ENCODE peak calls at places on chromosome 6, in four cellular contexts. One of them, this sample, is unnamed.

GRCh38 chr6:142605922-142606321 is 304.1 kb downstream of the ADGRG6 start:
- DNase-seq in IMR-90: peak; percentile 58
- DNase-seq in endothelial cell of umbilical vein: peak; percentile 10
- DNase-seq in GM12878: no peak
- DNase-seq in this sample: no peak

GRCh38 chr6:76681781-76682180 is 609.3 kb upstream of the IMPG1 start:
- DNase-seq in IMR-90: no peak
- DNase-seq in endothelial cell of umbilical vein: peak; percentile 82
- DNase-seq in GM12878: no peak
- DNase-seq in this sample: no peak

GRCh38 chr6:150269857-150270223 is 99.0 kb upstream of the IYD start:
- DNase-seq in IMR-90: peak; percentile 36
- DNase-seq in endothelial cell of umbilical vein: no peak
- DNase-seq in GM12878: no peak
- DNase-seq in this sample: peak; percentile 88

GRCh38 chr6:72746276-72746675 is 124.4 kb downstream of the KCNQ5 start:
- DNase-seq in IMR-90: peak; percentile 45
- DNase-seq in endothelial cell of umbilical vein: no peak
- DNase-seq in GM12878: no peak
- DNase-seq in this sample: no peak

GRCh38 chr6:72622094-72622540 is 253 bp downstream of the KCNQ5 start:
- DNase-seq in IMR-90: peak; percentile 24
- DNase-seq in endothelial cell of umbilical vein: no peak
- DNase-seq in GM12878: no peak
- DNase-seq in this sample: peak; percentile 50

GRCh38 chr6:117512056-117512828 is 29.8 kb downstream of the DCBLD1 start:
- DNase-seq in IMR-90: no peak
- DNase-seq in endothelial cell of umbilical vein: no peak
- DNase-seq in GM12878: no peak
- DNase-seq in this sample: no peak

GRCh38 chr6:148169701-148170100 is 172.9 kb upstream of the SASH1 start:
- DNase-seq in IMR-90: no peak
- DNase-seq in endothelial cell of umbilical vein: no peak
- DNase-seq in GM12878: no peak
- DNase-seq in this sample: no peak

GRCh38 chr6:40455686-40456389 is 131.3 kb downstream of the LRFN2 start:
- DNase-seq in IMR-90: no peak
- DNase-seq in endothelial cell of umbilical vein: no peak
- DNase-seq in GM12878: no peak
- DNase-seq in this sample: no peak

GRCh38 chr6:108557494-108558371 is 3.0 kb upstream of the FOXO3 start:
- DNase-seq in IMR-90: peak; percentile 62
- DNase-seq in endothelial cell of umbilical vein: peak; percentile 51
- DNase-seq in GM12878: no peak
- DNase-seq in this sample: peak; percentile 83

GRCh38 chr6:112153926-112154621 is 66.7 kb downstream of the FAM229B start:
- DNase-seq in IMR-90: peak; percentile 85
- DNase-seq in endothelial cell of umbilical vein: peak; percentile 26
- DNase-seq in GM12878: no peak
- DNase-seq in this sample: no peak

GRCh38 chr6:129235167-129236072 is 352.5 kb downstream of the LAMA2 start:
- DNase-seq in IMR-90: no peak
- DNase-seq in endothelial cell of umbilical vein: no peak
- DNase-seq in GM12878: no peak
- DNase-seq in this sample: no peak

GRCh38 chr6:98827295-98828159 is 6.8 kb upstream of the POU3F2 start:
- DNase-seq in IMR-90: no peak
- DNase-seq in endothelial cell of umbilical vein: no peak
- DNase-seq in GM12878: no peak
- DNase-seq in this sample: no peak

DNA sequence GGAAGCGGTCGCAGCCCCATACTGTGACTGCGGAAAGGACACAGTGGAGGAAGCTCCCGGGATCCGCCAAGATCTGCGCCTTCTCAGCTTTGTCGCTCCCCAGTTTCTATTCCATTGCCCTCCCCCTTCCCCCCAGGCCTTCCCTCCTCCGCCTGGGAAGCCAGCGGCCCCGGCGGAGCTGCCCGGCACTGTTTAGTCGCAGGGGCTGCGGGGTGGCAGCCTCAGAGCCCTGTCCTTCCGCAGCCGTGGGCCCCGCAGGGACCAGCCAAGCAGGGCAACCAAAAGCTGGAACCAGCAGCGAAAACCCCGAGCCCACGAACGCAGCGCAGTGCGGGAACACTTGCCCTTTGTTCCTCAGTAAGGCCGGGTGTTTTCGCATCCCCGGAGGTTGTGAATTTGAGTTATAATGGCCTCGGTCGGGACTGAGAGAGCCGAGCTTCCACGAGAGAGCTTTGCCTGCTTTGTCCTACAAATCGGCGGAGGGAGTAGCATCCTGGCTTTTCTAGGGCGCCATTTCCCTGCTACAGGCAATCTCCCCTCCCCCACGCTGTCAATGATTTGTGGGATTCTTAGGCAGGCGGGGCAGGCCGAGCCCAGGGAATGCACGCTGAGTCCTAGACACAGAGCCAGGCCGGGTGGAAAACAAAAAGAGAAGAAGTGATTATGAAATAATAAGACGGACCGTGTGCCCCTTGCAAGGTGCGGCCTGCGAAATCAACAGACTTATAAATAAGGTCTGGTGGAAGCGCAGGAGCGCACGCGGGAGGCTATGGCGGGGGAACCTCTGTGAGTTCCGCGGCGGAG is 4.0 kb upstream of the TUBB2B start:
- DNase-seq in IMR-90: peak; percentile 74
- DNase-seq in endothelial cell of umbilical vein: peak; percentile 46
- DNase-seq in GM12878: no peak
- DNase-seq in this sample: no peak
- TF ChIP-seq FOS in IMR-90: no peak
- TF ChIP-seq FOS in endothelial cell of umbilical vein: no peak
- TF ChIP-seq FOS in GM12878: no peak
- TF ChIP-seq FOS in this sample: no peak

GRCh38 chr6:44432726-44433125 is 45.2 kb downstream of the CDC5L start:
- DNase-seq in IMR-90: no peak
- DNase-seq in endothelial cell of umbilical vein: no peak
- DNase-seq in GM12878: no peak
- DNase-seq in this sample: no peak
- H3K4me2 ChIP-seq in IMR-90: no peak overlapping the region
- H3K4me2 ChIP-seq in endothelial cell of umbilical vein: no peak overlapping the region
- H3K4me2 ChIP-seq in GM12878: no peak overlapping the region
- H3K4me2 ChIP-seq in this sample: no peak overlapping the region

GRCh38 chr6:33925869-33926268 is 122.1 kb upstream of the MLN start:
- DNase-seq in IMR-90: no peak
- DNase-seq in endothelial cell of umbilical vein: no peak
- DNase-seq in GM12878: no peak
- DNase-seq in this sample: no peak
- TF ChIP-seq FOS in IMR-90: no peak
- TF ChIP-seq FOS in endothelial cell of umbilical vein: no peak
- TF ChIP-seq FOS in GM12878: no peak
- TF ChIP-seq FOS in this sample: no peak

GRCh38 chr6:31940256-31940664 is 5.6 kb upstream of the CFB start:
- DNase-seq in IMR-90: peak; percentile 55
- DNase-seq in endothelial cell of umbilical vein: no peak
- DNase-seq in GM12878: no peak
- DNase-seq in this sample: no peak
- H3K4me2 ChIP-seq in IMR-90: peak overlapping the region; percentile 40
- H3K4me2 ChIP-seq in endothelial cell of umbilical vein: no peak overlapping the region
- H3K4me2 ChIP-seq in GM12878: no peak overlapping the region
- H3K4me2 ChIP-seq in this sample: peak overlapping the region; percentile 9

GRCh38 chr6:37653933-37654565 is 43.6 kb downstream of the MDGA1 start:
- DNase-seq in IMR-90: peak; percentile 34
- DNase-seq in endothelial cell of umbilical vein: peak; percentile 47
- DNase-seq in GM12878: peak; percentile 19
- DNase-seq in this sample: peak; percentile 90
- TF ChIP-seq FOS in IMR-90: peak; percentile 51
- TF ChIP-seq FOS in endothelial cell of umbilical vein: peak; percentile 77
- TF ChIP-seq FOS in GM12878: no peak
- TF ChIP-seq FOS in this sample: peak; percentile 27

DNA sequence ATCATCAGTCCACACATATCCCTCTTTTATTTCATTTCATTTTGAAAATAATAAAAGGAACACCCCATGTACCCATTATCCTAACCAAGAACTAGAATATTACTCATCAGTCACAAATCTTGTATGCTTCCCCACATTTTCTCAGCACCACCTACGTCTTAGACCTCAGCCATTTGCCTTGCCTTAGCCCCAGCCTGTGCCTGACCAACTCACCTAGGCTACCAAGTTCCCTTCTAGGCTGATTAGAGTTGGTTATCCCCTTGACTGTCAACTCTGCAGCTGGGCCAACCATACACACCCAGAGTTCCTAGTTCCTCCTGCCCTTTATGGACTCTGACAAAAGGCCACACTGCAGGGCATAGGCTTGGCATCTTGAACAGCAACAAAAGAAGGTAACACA is 33.4 kb upstream of the IPCEF1 start:
- DNase-seq in IMR-90: no peak
- DNase-seq in endothelial cell of umbilical vein: no peak
- DNase-seq in GM12878: no peak
- DNase-seq in this sample: no peak
- H3K4me2 ChIP-seq in IMR-90: no peak overlapping the region
- H3K4me2 ChIP-seq in endothelial cell of umbilical vein: no peak overlapping the region
- H3K4me2 ChIP-seq in GM12878: no peak overlapping the region
- H3K4me2 ChIP-seq in this sample: no peak overlapping the region

DNA sequence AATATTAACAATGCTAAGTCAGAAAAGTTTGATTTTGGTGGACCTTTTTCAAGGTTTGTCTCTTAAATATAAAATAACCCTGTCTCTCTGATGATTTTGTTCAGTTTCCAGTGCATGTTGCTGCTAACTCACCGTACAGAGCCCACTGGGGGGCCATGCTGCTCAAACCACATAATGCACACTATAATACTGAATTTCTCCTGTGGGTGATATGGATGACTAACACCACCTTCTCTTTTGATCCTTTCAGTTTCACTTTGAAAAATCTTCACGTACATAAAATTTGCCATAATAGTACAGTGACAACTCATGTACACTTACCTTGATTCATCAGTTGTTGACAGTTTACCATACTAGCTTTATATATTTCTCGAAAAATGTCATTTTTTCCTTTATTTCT is 506.6 kb upstream of the MAN1A1 start:
- DNase-seq in IMR-90: no peak
- DNase-seq in endothelial cell of umbilical vein: no peak
- DNase-seq in GM12878: peak; percentile 3
- DNase-seq in this sample: no peak
- TF ChIP-seq FOS in IMR-90: no peak
- TF ChIP-seq FOS in endothelial cell of umbilical vein: no peak
- TF ChIP-seq FOS in GM12878: no peak
- TF ChIP-seq FOS in this sample: no peak

DNA sequence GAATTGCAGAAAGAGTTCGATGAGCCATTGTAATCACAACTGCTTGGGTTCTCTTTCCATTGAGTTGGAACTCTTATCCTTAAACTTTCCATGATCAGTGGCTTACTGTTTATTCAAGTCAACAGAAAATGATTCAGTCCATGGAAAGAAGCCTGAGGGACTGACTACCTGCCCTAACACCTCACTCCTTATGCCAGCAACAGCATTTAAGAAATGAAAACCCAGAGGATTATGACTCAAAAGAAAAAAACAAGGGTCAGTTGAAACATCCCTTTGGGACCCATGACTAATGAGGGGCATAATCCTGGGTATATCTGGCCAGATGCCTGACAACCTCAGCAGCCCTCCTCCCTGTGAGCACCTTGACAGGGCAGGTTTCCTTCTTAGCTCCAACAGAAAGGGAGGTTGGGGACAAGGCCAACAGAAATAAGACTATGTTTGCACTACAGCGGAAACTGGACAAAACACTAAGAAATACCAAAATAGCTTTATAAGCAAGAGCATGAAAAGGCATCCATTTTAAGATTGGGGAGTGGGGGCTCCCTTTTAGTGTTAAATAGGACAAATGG is 106.7 kb downstream of the MAP3K5 start:
- DNase-seq in IMR-90: peak; percentile 21
- DNase-seq in endothelial cell of umbilical vein: no peak
- DNase-seq in GM12878: no peak
- DNase-seq in this sample: no peak
- H3K4me2 ChIP-seq in IMR-90: no peak overlapping the region
- H3K4me2 ChIP-seq in endothelial cell of umbilical vein: no peak overlapping the region
- H3K4me2 ChIP-seq in GM12878: no peak overlapping the region
- H3K4me2 ChIP-seq in this sample: no peak overlapping the region

GRCh38 chr6:53333439-53334408 is 15.0 kb downstream of the ELOVL5 start:
- DNase-seq in IMR-90: no peak
- DNase-seq in endothelial cell of umbilical vein: no peak
- DNase-seq in GM12878: no peak
- DNase-seq in this sample: no peak

GRCh38 chr6:53338304-53338703 is 10.4 kb downstream of the ELOVL5 start:
- DNase-seq in IMR-90: no peak
- DNase-seq in endothelial cell of umbilical vein: no peak
- DNase-seq in GM12878: no peak
- DNase-seq in this sample: no peak

GRCh38 chr6:53331678-53332077 is 17.1 kb downstream of the ELOVL5 start:
- DNase-seq in IMR-90: no peak
- DNase-seq in endothelial cell of umbilical vein: no peak
- DNase-seq in GM12878: no peak
- DNase-seq in this sample: no peak

GRCh38 chr6:53336070-53336469 is 12.7 kb downstream of the ELOVL5 start:
- DNase-seq in IMR-90: no peak
- DNase-seq in endothelial cell of umbilical vein: no peak
- DNase-seq in GM12878: no peak
- DNase-seq in this sample: no peak

DNA sequence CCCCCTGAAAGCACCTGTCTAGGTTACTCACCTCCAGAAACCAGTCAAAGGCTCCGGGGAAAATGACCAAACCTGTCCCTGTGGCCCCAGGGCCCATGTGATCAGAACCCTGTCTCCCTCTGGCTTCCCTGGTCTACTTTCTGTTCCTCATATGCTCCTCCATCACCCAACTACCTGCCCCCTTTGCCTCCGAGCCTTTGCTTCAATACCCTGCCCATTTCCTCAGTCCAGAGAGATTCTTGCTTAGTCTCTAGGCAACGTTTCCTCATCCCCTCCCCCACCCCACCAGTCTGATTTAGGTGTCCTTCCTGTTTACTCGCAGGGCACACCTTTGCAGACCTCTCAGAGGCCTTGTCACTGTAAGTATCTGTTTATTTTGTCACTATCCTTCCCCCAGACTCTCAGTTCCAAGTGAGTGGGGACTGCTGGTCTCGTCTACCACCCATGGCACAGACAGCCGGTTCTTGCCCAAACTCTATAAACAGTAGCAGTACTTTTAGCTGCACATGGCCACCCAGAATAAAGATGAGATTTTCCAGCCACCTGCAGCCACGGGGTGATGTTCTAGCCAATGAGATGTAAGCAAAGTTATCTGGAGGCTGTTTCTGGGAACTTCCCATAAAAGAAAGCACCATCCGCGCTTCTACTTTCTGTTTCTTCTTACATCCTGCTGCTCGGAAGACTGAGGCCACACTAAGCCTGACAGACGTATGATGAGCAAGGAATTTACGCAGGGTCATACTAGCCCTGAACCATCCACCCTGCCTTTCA is 13.3 kb downstream of the ELOVL5 start:
- DNase-seq in IMR-90: no peak
- DNase-seq in endothelial cell of umbilical vein: no peak
- DNase-seq in GM12878: peak; percentile 88
- DNase-seq in this sample: no peak
- TF ChIP-seq FOS in IMR-90: no peak
- TF ChIP-seq FOS in endothelial cell of umbilical vein: no peak
- TF ChIP-seq FOS in GM12878: no peak
- TF ChIP-seq FOS in this sample: no peak

DNA sequence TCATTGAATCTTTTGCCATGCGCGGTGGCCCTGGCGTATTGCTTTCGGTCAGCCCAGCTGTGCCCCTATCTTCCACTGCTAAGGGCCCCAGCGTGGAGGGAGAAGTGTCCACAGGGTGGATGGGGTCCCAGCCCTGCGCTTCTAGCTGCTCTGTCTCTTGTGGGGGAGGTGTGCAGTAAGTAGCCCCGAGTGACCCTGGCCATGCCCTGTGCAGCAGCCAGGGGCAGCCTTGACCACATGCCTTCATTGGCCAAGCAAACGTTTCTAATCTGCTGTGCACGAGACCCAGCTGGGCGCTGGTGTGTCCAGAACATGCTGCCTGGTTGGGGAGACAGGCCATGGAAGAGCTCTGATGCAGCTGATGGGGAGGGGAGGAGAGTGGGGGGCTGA is 13.6 kb downstream of the TMEM181 start:
- DNase-seq in IMR-90: no peak
- DNase-seq in endothelial cell of umbilical vein: no peak
- DNase-seq in GM12878: no peak
- DNase-seq in this sample: no peak
- H3K4me2 ChIP-seq in IMR-90: no peak overlapping the region
- H3K4me2 ChIP-seq in endothelial cell of umbilical vein: no peak overlapping the region
- H3K4me2 ChIP-seq in GM12878: no peak overlapping the region
- H3K4me2 ChIP-seq in this sample: no peak overlapping the region

This sample was measured in K562.